ENCODE peak calls at places on chromosomes 11 and 22, in ten cellular contexts. One of them, this sample, is unnamed.

GRCh38 chr22:49979587-49980264 is 19.2 kb downstream of the PIM3 start:
- DNase-seq in AG10803: peak
- DNase-seq in astrocyte: no peak
- DNase-seq in IMR-90: no peak
- DNase-seq in nephron progenitor cell: peak
- DNase-seq in suprapubic skin: no peak
- DNase-seq in testis: no peak
- DNase-seq in mammary epithelial cell: no peak
- DNase-seq in psoas muscle: peak
- DNase-seq in RWPE2: no peak
- DNase-seq in this sample: peak

GRCh38 chr11:70070736-70071135 is 7.4 kb upstream of the ANO1 start:
- DNase-seq in mammary epithelial cell: no peak
- DNase-seq in psoas muscle: no peak
- DNase-seq in AG10803: no peak
- DNase-seq in RWPE2: no peak
- DNase-seq in nephron progenitor cell: no peak
- DNase-seq in astrocyte: no peak
- DNase-seq in suprapubic skin: no peak
- DNase-seq in IMR-90: no peak
- DNase-seq in testis: no peak
- DNase-seq in this sample: peak

GRCh38 chr11:10930961-10931760 is 73.3 kb upstream of the ZBED5 start:
- DNase-seq in mammary epithelial cell: peak
- DNase-seq in astrocyte: peak
- DNase-seq in testis: peak
- DNase-seq in IMR-90: peak
- DNase-seq in RWPE2: no peak
- DNase-seq in AG10803: peak
- DNase-seq in psoas muscle: peak
- DNase-seq in nephron progenitor cell: peak
- DNase-seq in suprapubic skin: peak
- DNase-seq in this sample: peak

GRCh38 chr11:92941676-92942571 is 27.5 kb upstream of the MTNR1B start:
- DNase-seq in nephron progenitor cell: peak
- DNase-seq in IMR-90: peak
- DNase-seq in suprapubic skin: no peak
- DNase-seq in AG10803: peak
- DNase-seq in mammary epithelial cell: peak
- DNase-seq in astrocyte: peak
- DNase-seq in RWPE2: no peak
- DNase-seq in psoas muscle: no peak
- DNase-seq in testis: no peak
- DNase-seq in this sample: no peak

GRCh38 chr11:125887373-125888324 is at the start of gene HYLS1:
- DNase-seq in IMR-90: peak
- DNase-seq in astrocyte: peak
- DNase-seq in psoas muscle: peak
- DNase-seq in nephron progenitor cell: peak
- DNase-seq in mammary epithelial cell: peak
- DNase-seq in RWPE2: peak
- DNase-seq in suprapubic skin: peak
- DNase-seq in testis: peak
- DNase-seq in AG10803: peak
- DNase-seq in this sample: peak

GRCh38 chr11:67174311-67174710 is 55.2 kb downstream of the KDM2A start:
- DNase-seq in astrocyte: no peak
- DNase-seq in psoas muscle: no peak
- DNase-seq in IMR-90: no peak
- DNase-seq in suprapubic skin: no peak
- DNase-seq in testis: no peak
- DNase-seq in AG10803: no peak
- DNase-seq in RWPE2: no peak
- DNase-seq in nephron progenitor cell: no peak
- DNase-seq in mammary epithelial cell: no peak
- DNase-seq in this sample: no peak

GRCh38 chr22:40031766-40032470 is 37.2 kb downstream of the FAM83F start:
- DNase-seq in astrocyte: no peak
- DNase-seq in RWPE2: no peak
- DNase-seq in mammary epithelial cell: no peak
- DNase-seq in suprapubic skin: no peak
- DNase-seq in IMR-90: no peak
- DNase-seq in testis: peak
- DNase-seq in AG10803: peak
- DNase-seq in psoas muscle: peak
- DNase-seq in nephron progenitor cell: no peak
- DNase-seq in this sample: no peak

GRCh38 chr11:112884012-112884767 is 77.0 kb upstream of the NCAM1 start:
- DNase-seq in IMR-90: no peak
- DNase-seq in AG10803: peak
- DNase-seq in astrocyte: no peak
- DNase-seq in RWPE2: no peak
- DNase-seq in testis: no peak
- DNase-seq in suprapubic skin: no peak
- DNase-seq in psoas muscle: no peak
- DNase-seq in mammary epithelial cell: no peak
- DNase-seq in nephron progenitor cell: no peak
- DNase-seq in this sample: no peak

GRCh38 chr11:122843281-122844150 is 5.2 kb downstream of the CRTAM start:
- DNase-seq in astrocyte: no peak
- DNase-seq in testis: no peak
- DNase-seq in IMR-90: no peak
- DNase-seq in AG10803: no peak
- DNase-seq in mammary epithelial cell: no peak
- DNase-seq in psoas muscle: no peak
- DNase-seq in RWPE2: no peak
- DNase-seq in nephron progenitor cell: no peak
- DNase-seq in suprapubic skin: no peak
- DNase-seq in this sample: no peak

GRCh38 chr11:37946155-37946766 is 1348.2 kb upstream of the RAG2 start:
- DNase-seq in astrocyte: peak
- DNase-seq in mammary epithelial cell: peak
- DNase-seq in nephron progenitor cell: peak
- DNase-seq in psoas muscle: no peak
- DNase-seq in suprapubic skin: no peak
- DNase-seq in RWPE2: no peak
- DNase-seq in AG10803: peak
- DNase-seq in IMR-90: peak
- DNase-seq in testis: peak
- DNase-seq in this sample: no peak

DNA sequence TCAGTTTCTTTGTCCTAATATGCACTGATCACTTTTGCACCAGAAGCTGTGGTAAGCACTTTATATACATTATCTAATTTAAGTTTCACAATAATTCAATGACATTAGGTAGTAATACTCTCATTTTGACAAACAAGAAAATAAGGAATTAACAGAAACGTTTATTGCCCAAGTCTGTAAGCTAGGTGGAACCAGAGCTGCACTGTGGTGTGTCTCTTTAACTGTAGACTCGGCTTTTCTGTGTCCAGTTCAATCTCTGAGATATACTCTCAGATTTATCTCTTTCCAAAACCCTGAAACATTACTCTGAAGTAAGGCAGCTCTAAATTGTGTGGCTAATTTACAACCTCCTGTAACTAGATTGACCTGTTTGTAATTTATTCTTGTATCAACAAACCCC is 101.1 kb downstream of the MUC15 start:
- DNase-seq in astrocyte: no peak
- DNase-seq in IMR-90: no peak
- DNase-seq in nephron progenitor cell: no peak
- DNase-seq in AG10803: no peak
- DNase-seq in testis: no peak
- DNase-seq in RWPE2: no peak
- DNase-seq in psoas muscle: no peak
- DNase-seq in mammary epithelial cell: no peak
- DNase-seq in suprapubic skin: no peak
- DNase-seq in this sample: no peak
- TF ChIP-seq CTCF in astrocyte: no peak
- TF ChIP-seq CTCF in IMR-90: no peak
- TF ChIP-seq CTCF in nephron progenitor cell: no peak
- TF ChIP-seq CTCF in AG10803: no peak
- TF ChIP-seq CTCF in testis: no peak
- TF ChIP-seq CTCF in RWPE2: no peak
- TF ChIP-seq CTCF in psoas muscle: no peak
- TF ChIP-seq CTCF in mammary epithelial cell: no peak
- TF ChIP-seq CTCF in suprapubic skin: no peak
- TF ChIP-seq CTCF in this sample: no peak

DNA sequence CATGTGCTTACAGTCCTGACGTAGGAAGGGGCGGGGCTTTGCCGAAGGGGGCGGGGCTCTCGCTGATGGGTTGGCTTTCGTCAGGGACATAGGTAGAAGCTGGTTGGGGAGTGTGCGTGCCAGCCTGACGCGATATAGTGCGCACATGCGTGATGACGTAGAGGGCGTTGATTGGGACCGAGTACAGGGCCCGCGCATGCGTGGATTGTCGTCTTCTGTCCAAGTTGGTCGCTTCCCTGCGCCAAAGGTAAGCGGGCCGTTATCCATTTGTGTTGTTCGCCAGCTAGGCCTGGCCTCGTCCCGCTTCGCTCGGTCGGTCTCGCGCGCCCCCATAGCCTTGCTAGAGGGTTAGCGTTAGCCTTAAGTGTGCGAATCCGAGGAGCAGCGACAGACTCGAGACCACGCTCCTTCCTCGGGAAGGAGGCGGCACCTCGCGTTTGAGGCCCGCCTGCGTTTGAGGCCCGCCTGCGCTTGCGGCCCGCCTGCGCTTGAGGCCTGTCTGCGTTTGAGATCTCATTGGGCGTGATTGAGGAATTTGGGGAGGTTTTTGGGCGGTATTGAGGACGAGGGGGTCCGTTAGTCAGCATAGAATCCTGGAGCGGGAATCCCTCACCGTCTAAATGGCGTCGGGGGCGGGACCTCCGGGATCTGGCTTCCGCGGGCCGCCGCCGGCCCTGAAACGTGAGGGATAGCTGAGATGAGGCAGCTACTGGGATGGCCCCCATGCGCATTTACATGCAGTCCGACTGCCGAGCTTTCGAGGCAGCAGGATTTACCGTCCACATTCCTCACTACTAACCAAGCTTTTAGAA is at the start of gene XRCC6:
- DNase-seq in RWPE2: peak
- DNase-seq in testis: peak
- DNase-seq in IMR-90: peak
- DNase-seq in AG10803: peak
- DNase-seq in psoas muscle: peak
- DNase-seq in mammary epithelial cell: peak
- DNase-seq in astrocyte: peak
- DNase-seq in suprapubic skin: peak
- DNase-seq in nephron progenitor cell: peak
- DNase-seq in this sample: peak
- TF ChIP-seq CTCF in RWPE2: no peak
- TF ChIP-seq CTCF in testis: no peak
- TF ChIP-seq CTCF in IMR-90: no peak
- TF ChIP-seq CTCF in AG10803: no peak
- TF ChIP-seq CTCF in psoas muscle: no peak
- TF ChIP-seq CTCF in mammary epithelial cell: no peak
- TF ChIP-seq CTCF in astrocyte: no peak
- TF ChIP-seq CTCF in suprapubic skin: no peak
- TF ChIP-seq CTCF in nephron progenitor cell: no peak
- TF ChIP-seq CTCF in this sample: no peak

GRCh38 chr11:15769203-15769602 is 587.1 kb downstream of the SOX6 start:
- DNase-seq in RWPE2: no peak
- DNase-seq in AG10803: no peak
- DNase-seq in IMR-90: no peak
- DNase-seq in psoas muscle: no peak
- DNase-seq in mammary epithelial cell: peak
- DNase-seq in suprapubic skin: no peak
- DNase-seq in astrocyte: no peak
- DNase-seq in nephron progenitor cell: no peak
- DNase-seq in testis: no peak
- DNase-seq in this sample: no peak

GRCh38 chr11:15773024-15773423 is 583.3 kb downstream of the SOX6 start:
- DNase-seq in mammary epithelial cell: no peak
- DNase-seq in IMR-90: no peak
- DNase-seq in nephron progenitor cell: no peak
- DNase-seq in testis: no peak
- DNase-seq in suprapubic skin: no peak
- DNase-seq in psoas muscle: no peak
- DNase-seq in RWPE2: no peak
- DNase-seq in AG10803: no peak
- DNase-seq in astrocyte: no peak
- DNase-seq in this sample: no peak

GRCh38 chr11:15768321-15768720 is 588.0 kb downstream of the SOX6 start:
- DNase-seq in mammary epithelial cell: no peak
- DNase-seq in AG10803: no peak
- DNase-seq in testis: no peak
- DNase-seq in astrocyte: no peak
- DNase-seq in RWPE2: no peak
- DNase-seq in nephron progenitor cell: no peak
- DNase-seq in IMR-90: no peak
- DNase-seq in psoas muscle: no peak
- DNase-seq in suprapubic skin: no peak
- DNase-seq in this sample: no peak

GRCh38 chr11:15774021-15774862 is 582.1 kb downstream of the SOX6 start:
- DNase-seq in nephron progenitor cell: no peak
- DNase-seq in IMR-90: no peak
- DNase-seq in testis: peak
- DNase-seq in AG10803: no peak
- DNase-seq in astrocyte: no peak
- DNase-seq in mammary epithelial cell: no peak
- DNase-seq in RWPE2: no peak
- DNase-seq in psoas muscle: no peak
- DNase-seq in suprapubic skin: no peak
- DNase-seq in this sample: no peak

GRCh38 chr11:15770798-15771414 is 585.4 kb downstream of the SOX6 start:
- DNase-seq in mammary epithelial cell: peak
- DNase-seq in psoas muscle: no peak
- DNase-seq in testis: peak
- DNase-seq in IMR-90: peak
- DNase-seq in astrocyte: peak
- DNase-seq in AG10803: peak
- DNase-seq in nephron progenitor cell: peak
- DNase-seq in suprapubic skin: no peak
- DNase-seq in RWPE2: no peak
- DNase-seq in this sample: no peak
- TF ChIP-seq CTCF in mammary epithelial cell: peak
- TF ChIP-seq CTCF in psoas muscle: peak
- TF ChIP-seq CTCF in testis: peak
- TF ChIP-seq CTCF in IMR-90: peak
- TF ChIP-seq CTCF in astrocyte: peak
- TF ChIP-seq CTCF in AG10803: peak
- TF ChIP-seq CTCF in nephron progenitor cell: peak
- TF ChIP-seq CTCF in suprapubic skin: peak
- TF ChIP-seq CTCF in RWPE2: peak
- TF ChIP-seq CTCF in this sample: peak

DNA sequence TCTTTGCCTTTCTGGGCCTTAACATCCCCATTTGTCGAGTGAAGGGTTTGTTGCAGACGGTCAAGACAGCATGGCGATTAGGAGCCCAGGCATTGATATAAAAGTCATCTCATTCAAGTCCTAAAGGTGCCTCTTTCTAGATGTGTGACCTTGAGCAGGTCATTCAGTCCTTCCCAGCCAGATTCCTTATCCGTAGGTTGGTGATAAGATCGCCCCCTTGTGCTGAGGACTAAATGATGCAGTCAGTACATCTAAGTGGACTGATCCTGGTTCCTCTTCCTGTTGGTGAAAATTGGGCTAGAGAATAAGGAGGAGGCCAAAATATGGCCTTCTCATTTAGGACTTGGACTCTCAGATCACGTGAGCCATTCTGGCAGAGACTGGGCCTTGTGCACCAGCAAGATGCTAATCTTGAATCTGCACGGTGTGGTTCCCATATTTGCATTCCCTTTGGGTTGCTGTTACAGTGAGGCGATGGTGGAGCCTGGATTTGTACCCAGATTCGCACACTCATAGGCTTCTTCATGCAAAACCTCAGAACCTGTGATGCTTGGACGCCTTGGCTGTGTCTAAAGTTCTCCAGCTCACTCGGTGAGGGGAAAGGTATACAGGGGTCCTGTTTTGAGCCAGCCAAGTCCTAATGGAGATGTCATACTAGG is 156.8 kb downstream of the MYO18B start:
- DNase-seq in AG10803: no peak
- DNase-seq in psoas muscle: no peak
- DNase-seq in IMR-90: no peak
- DNase-seq in testis: no peak
- DNase-seq in astrocyte: no peak
- DNase-seq in RWPE2: no peak
- DNase-seq in mammary epithelial cell: no peak
- DNase-seq in nephron progenitor cell: no peak
- DNase-seq in suprapubic skin: no peak
- DNase-seq in this sample: no peak
- TF ChIP-seq CTCF in AG10803: no peak
- TF ChIP-seq CTCF in psoas muscle: no peak
- TF ChIP-seq CTCF in IMR-90: peak
- TF ChIP-seq CTCF in testis: no peak
- TF ChIP-seq CTCF in astrocyte: no peak
- TF ChIP-seq CTCF in RWPE2: no peak
- TF ChIP-seq CTCF in mammary epithelial cell: peak
- TF ChIP-seq CTCF in nephron progenitor cell: peak
- TF ChIP-seq CTCF in suprapubic skin: no peak
- TF ChIP-seq CTCF in this sample: peak